ENCODE peak calls at places on chromosomes 2 and 18, in four cellular contexts. Z is heart left ventricle, O is spleen, D is IMR-90. M is an unnamed sample.

GRCh38 chr18:79405019-79405780 is 9.5 kb downstream of the NFATC1 start:
- DNase-seq in O (peak), Z (peak), D (no peak), M (no peak)

GRCh38 chr2:220815698-220816097 is 756.4 kb downstream of the EPHA4 start:
- DNase-seq in O (no peak), Z (no peak), D (no peak), M (no peak)

GRCh38 chr2:105490204-105490603 is 91.4 kb upstream of the FHL2 start:
- DNase-seq in O (no peak), Z (no peak), D (no peak), M (no peak)

GRCh38 chr2:152925540-152926448 is 207.4 kb downstream of the ARL6IP6 start:
- DNase-seq in D (no peak), Z (no peak), O (peak), M (peak)

GRCh38 chr2:39584283-39584972 is 81.3 kb upstream of the TMEM178A start:
- DNase-seq in D (peak), O (no peak), Z (no peak), M (no peak)

GRCh38 chr2:39845460-39846146 is 66.5 kb upstream of the THUMPD2 start:
- DNase-seq in D (peak), Z (no peak), O (no peak), M (peak)

GRCh38 chr2:73859721-73860586 is 31.2 kb downstream of the STAMBP start:
- DNase-seq in O (no peak), D (peak), Z (no peak), M (peak)

GRCh38 chr2:109466674-109467575 is 146.8 kb downstream of the SEPTIN10 start:
- DNase-seq in O (peak), Z (no peak), D (peak), M (peak)

GRCh38 chr2:237128026-237128703 is 42.5 kb downstream of the COPS8 start:
- DNase-seq in D (peak), O (no peak), Z (peak), M (peak)

GRCh38 chr2:232260075-232260474 is 118.5 kb upstream of the ALPP start:
- DNase-seq in Z (no peak), O (no peak), D (peak), M (peak)

GRCh38 chr2:188983427-188984101 is 9.4 kb downstream of the COL3A1 start:
- DNase-seq in Z (no peak), O (no peak), D (peak), M (no peak)

GRCh38 chr18:74216661-74217110 is 68.4 kb downstream of the TIMM21 start:
- DNase-seq in O (no peak), D (no peak), Z (no peak), M (no peak)

GRCh38 chr2:21326152-21326551 is 202.4 kb downstream of the TDRD15 start:
- DNase-seq in D (peak), O (no peak), Z (no peak), M (no peak)

GRCh38 chr2:240567137-240567871 is 980 bp upstream of the RNPEPL1 start:
- DNase-seq in Z (peak), O (peak), D (no peak), M (no peak)

GRCh38 chr2:241546771-241547498 is 11.6 kb upstream of the BOK start:
- DNase-seq in D (peak), Z (no peak), O (peak), M (peak)

GRCh38 chr2:69214898-69215297 is 172.1 kb downstream of the GFPT1 start:
- DNase-seq in Z (peak), O (no peak), D (peak), M (no peak)

GRCh38 chr18:1013951-1014350 is 109.3 kb downstream of the ADCYAP1 start:
- DNase-seq in D (no peak), O (no peak), Z (no peak), M (no peak)

GRCh38 chr18:32469691-32470131 is 971 bp downstream of the GAREM1 start:
- DNase-seq in D (peak), O (no peak), Z (no peak), M (no peak)

GRCh38 chr18:32470713-32471633 is at the start of gene GAREM1:
- DNase-seq in O (peak), Z (peak), D (peak), M (peak)

GRCh38 chr18:32470136-32470712 is 458 bp downstream of the GAREM1 start:
- DNase-seq in O (peak), D (peak), Z (peak), M (peak)

GRCh38 chr18:32468147-32468845 is 2.4 kb downstream of the GAREM1 start:
- DNase-seq in O (no peak), D (no peak), Z (no peak), M (no peak)

GRCh38 chr18:32469190-32469611 is 1.5 kb downstream of the GAREM1 start:
- DNase-seq in Z (peak), O (no peak), D (peak), M (no peak)
- TF ChIP-seq POLR2A in Z (no peak), O (no peak), D (no peak), M (no peak)

DNA sequence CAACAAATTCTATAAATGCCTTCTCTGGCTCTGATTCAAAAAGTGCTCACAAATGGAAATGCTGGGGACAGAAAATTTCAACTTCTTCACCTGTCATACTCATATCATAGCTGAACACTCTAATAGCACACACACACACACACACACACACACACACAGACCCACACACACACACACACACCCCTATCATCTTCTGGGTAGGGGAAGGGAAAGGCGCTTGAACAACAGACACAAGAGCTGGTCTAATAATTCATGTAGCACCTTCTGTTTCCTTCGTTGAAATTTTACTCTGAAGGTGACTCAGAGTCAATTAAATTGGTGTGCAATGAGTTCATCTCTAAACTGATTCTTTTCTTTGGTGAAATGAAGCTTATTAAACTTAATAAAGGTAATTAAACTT is 32.9 kb downstream of the CD28 start:
- DNase-seq in D (no peak), O (no peak), Z (no peak), M (no peak)
- TF ChIP-seq POLR2A in D (no peak), O (no peak), Z (no peak), M (no peak)

GRCh38 chr2:24342110-24342910 is 18.0 kb downstream of the ITSN2 start:
- DNase-seq in D (peak), Z (no peak), O (no peak), M (no peak)
- TF ChIP-seq POLR2A in D (no peak), Z (no peak), O (no peak), M (no peak)

GRCh38 chr2:191650896-191651773 is 26.8 kb upstream of the NABP1 start:
- DNase-seq in D (peak), O (no peak), Z (no peak), M (no peak)
- TF ChIP-seq POLR2A in D (no peak), O (no peak), Z (no peak), M (no peak)

DNA sequence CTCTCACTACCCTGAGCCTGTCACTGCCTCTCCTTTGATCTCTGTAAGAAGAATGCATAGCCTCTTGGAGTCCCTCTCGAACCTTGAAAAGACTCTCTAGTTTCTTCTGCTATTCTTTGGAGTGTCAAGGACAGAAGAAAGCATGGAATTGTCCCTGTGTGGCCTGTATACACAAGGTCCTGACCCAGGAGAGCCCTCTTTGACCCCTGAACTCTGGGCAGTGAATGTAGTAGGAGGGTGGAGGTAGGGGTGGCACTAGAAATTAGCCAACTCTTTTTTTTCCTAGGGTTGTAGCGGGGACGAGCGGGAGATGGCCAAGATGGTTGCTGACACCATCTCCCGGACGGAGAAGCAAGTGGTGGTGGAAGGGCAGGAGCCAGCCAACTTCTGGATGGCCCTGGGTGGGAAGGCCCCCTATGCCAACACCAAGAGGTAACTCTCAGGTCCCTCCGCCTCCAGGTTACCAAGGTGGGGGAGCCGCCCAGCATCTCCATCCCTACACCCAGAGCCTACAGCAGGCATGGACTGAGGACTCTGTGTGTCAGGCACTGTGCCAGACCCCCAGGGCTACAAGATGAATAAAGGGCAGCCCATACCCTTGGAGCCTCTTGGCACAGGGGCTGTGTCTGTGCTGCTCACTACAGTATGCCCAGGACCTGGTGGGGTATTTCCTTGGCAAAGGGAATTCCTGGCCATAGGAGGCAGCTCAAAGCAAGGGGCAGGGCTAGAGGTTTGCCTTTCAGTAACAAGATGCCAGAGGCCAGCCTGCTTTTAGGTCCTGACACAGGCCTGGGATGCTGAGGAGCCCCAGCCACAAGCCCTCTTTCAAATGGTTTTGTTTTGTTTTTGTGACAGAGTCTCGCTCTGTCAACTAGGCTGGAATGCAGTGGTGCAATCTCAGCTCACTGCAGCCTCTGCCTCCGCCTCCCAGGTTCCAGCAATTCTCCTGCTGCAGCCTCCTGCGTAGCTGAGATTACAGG is 16.4 kb downstream of the VIL1 start:
- DNase-seq in O (peak), Z (no peak), D (peak), M (no peak)
- TF ChIP-seq POLR2A in O (no peak), Z (no peak), D (no peak), M (no peak)

GRCh38 chr18:33600846-33601245 is 22.8 kb downstream of the ASXL3 start:
- DNase-seq in D (no peak), O (no peak), Z (no peak), M (no peak)
- TF ChIP-seq POLR2A in D (no peak), O (no peak), Z (no peak), M (no peak)

M was measured in H54.